ENCODE peak calls at places on chromosomes 1 and 21, in nine cellular contexts. Y, N, W, D, M, R, J, X and V are unnamed samples.
A peak's percentile ranks its signal among the peaks of the same experiment; 100 is the strongest.

GRCh38 chr1:226687476-226687875 is 51.6 kb downstream of the ITPKB start:
- DNase-seq in Y (no peak), N (no peak), W (no peak), D (no peak), M (no peak), R (no peak), J (no peak), X (no peak), V (no peak)

GRCh38 chr1:164720329-164721036 is 161.5 kb downstream of the PBX1 start:
- DNase-seq in Y (peak; percentile 45), N (no peak), W (peak; percentile 85), D (no peak), M (no peak), R (no peak), J (no peak), X (no peak), V (no peak)

GRCh38 chr1:22231068-22231593 is 88.2 kb upstream of the WNT4 start:
- DNase-seq in Y (no peak), N (no peak), W (no peak), D (no peak), M (no peak), R (no peak), J (no peak), X (no peak), V (no peak)

GRCh38 chr1:211825990-211826389 is 4.6 kb downstream of the LPGAT1 start:
- DNase-seq in Y (peak; percentile 79), N (no peak), W (no peak), D (no peak), M (peak; percentile 21), R (no peak), J (no peak), X (peak; percentile 44), V (no peak)

GRCh38 chr1:211352985-211353515 is 26.4 kb downstream of the TRAF5 start:
- DNase-seq in Y (no peak), N (no peak), W (peak; percentile 75), D (peak; percentile 2), M (no peak), R (no peak), J (peak; percentile 74), X (no peak), V (peak; percentile 30)

GRCh38 chr21:45963225-45963555 is 18.4 kb upstream of the COL6A1 start:
- DNase-seq in Y (peak; percentile 48), N (no peak), W (no peak), D (no peak), M (no peak), R (no peak), J (no peak), X (no peak), V (no peak)

GRCh38 chr21:45979141-45979631 is 2.4 kb upstream of the COL6A1 start:
- DNase-seq in Y (no peak), N (peak; percentile 69), W (no peak), D (no peak), M (no peak), R (no peak), J (no peak), X (no peak), V (no peak)

GRCh38 chr1:205766038-205766437 is 9.2 kb downstream of the RAB29 start:
- DNase-seq in Y (peak; percentile 28), N (no peak), W (no peak), D (no peak), M (no peak), R (no peak), J (no peak), X (no peak), V (no peak)

GRCh38 chr1:56113679-56114078 is 465.7 kb downstream of the PLPP3 start:
- DNase-seq in Y (no peak), N (no peak), W (no peak), D (no peak), M (no peak), R (peak; percentile 28), J (no peak), X (no peak), V (no peak)

GRCh38 chr1:15128520-15129313 is 24.8 kb upstream of the TMEM51 start:
- DNase-seq in Y (peak; percentile 51), N (peak; percentile 75), W (peak; percentile 72), D (no peak), M (no peak), R (peak; percentile 17), J (peak; percentile 87), X (peak; percentile 17), V (no peak)

GRCh38 chr1:6448749-6449631 is 17.0 kb downstream of the TNFRSF25 start:
- DNase-seq in Y (no peak), N (no peak), W (no peak), D (no peak), M (no peak), R (no peak), J (peak; percentile 75), X (no peak), V (no peak)

GRCh38 chr1:243420968-243421675 is 165.3 kb downstream of the SDCCAG8 start:
- DNase-seq in Y (peak; percentile 28), N (no peak), W (no peak), D (no peak), M (no peak), R (no peak), J (no peak), X (no peak), V (no peak)
- H3K4me3 ChIP-seq in Y (peak overlapping the region; percentile 47), N (peak overlapping the region; percentile 59), W (peak overlapping the region; percentile 27), D (no peak overlapping the region), M (peak overlapping the region; percentile 23), R (no peak overlapping the region), J (no peak overlapping the region), X (peak overlapping the region; percentile 13), V (no peak overlapping the region)

DNA sequence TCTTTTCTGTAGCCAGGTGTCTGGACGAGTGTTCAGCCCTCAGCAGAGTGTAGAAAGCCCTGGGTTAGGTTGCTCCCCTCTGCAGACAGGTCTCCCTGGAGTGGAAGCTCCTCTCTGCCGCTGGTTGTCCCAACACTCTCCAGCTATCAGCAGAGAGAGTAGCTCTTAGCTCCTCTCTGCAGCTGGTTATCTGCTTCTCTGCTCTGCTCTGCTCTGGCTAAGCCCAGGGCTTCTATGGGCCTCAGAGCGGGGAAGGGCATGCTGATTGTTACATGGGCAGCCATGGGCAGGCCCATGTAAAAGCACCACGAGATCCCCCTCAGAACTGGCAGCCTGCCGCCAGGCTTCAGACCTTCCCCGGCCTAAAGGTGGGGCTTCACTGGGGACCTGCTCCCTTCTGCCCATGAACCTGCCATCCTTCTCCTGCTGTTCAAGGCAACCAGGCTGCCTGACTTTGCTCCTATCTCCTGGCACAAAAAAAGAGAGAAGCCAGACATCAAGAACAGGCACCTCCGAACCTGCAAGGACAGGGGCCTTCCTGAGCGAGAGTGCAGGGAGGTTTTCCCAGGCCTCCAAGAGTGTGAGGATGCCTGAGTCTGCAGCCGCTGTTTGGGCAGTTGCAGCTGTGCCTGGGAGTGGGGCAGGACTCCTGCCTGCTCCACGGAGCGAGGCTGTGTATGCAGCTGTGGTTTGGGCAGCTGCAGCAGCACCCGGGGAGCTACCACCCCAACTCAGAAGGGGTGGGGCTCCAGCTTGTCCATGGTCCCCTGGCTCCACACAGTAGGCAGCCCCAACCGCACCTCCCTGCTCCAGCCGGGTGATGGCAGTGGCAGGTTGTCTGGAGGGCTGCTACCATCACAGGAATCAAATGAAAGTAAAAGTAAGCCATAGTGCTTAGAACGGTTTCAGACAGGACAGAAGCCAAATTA is 973.7 kb downstream of the LTN1 start:
- DNase-seq in Y (no peak), N (no peak), W (peak; percentile 85), D (no peak), M (no peak), R (peak; percentile 31), J (peak; percentile 5), X (no peak), V (peak; percentile 22)
- TF ChIP-seq CTCF in Y (no peak), N (no peak), W (peak; percentile 50), D (no peak), M (no peak), R (no peak), J (peak; percentile 34), X (no peak), V (peak; percentile 23)

GRCh38 chr1:36125129-36125991 is at the start of gene COL8A2:
- DNase-seq in Y (no peak), N (peak; percentile 78), W (no peak), D (no peak), M (no peak), R (no peak), J (peak; percentile 66), X (no peak), V (no peak)
- H3K4me3 ChIP-seq in Y (peak within 1 kb of the TSS; percentile 39), N (no peak within 1 kb of the TSS), W (no peak within 1 kb of the TSS), D (peak within 1 kb of the TSS; percentile 44), M (peak within 1 kb of the TSS; percentile 16), R (peak within 1 kb of the TSS; percentile 38), J (peak within 1 kb of the TSS; percentile 62), X (peak within 1 kb of the TSS; percentile 6), V (no peak within 1 kb of the TSS)

DNA sequence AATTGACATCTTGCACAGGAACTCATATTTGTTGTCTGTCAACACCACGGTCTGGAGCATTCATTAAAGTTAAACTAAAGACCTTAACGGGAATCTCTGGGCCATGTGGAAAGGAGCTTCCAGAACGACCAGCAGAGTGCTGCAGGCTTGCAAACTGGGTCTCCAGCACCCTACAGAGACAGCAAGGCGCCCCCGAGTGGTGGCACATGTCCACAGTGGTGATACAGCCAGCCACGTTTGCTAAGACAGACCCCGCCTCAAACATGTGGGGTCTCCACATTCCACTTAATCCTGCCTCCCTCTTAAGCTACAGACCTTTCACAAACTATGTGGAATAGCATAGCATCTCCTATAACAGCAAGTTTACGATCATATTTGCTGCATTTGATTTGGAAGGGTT is 96.5 kb upstream of the BACE2 start:
- DNase-seq in Y (no peak), N (no peak), W (peak; percentile 34), D (no peak), M (no peak), R (no peak), J (peak; percentile 60), X (no peak), V (no peak)
- TF ChIP-seq CTCF in Y (no peak), N (no peak), W (peak; percentile 65), D (no peak), M (no peak), R (no peak), J (peak; percentile 66), X (no peak), V (no peak)

DNA sequence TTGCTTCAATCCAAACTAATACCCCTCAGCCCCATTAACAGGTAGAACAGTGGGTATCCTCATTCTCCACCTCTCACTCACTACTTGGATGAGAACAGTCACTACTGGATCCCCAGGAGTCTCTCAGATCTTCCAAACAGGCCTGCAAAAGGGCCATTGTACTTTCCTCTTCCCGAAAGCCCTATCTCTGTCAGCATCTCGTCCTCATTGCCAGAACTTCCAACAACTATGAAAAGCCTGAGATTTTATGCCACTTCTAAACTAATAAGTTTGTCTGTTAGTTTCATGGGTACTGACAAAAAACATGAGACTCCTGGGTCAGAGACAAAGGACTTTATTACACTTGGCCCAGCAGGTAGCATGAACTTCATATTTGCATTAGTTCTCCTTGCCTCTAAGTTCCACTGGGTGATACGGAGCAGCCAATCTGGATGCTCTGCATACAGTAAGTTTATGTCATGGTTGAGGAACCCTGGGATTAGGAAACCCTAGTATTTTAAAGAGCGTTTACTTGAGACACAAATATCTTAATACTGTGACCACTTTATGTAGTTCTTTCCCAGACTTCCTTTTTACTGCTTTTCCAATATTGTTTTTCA is 38.1 kb downstream of the VANGL2 start:
- DNase-seq in Y (no peak), N (no peak), W (peak; percentile 26), D (no peak), M (no peak), R (no peak), J (no peak), X (no peak), V (no peak)
- H3K4me3 ChIP-seq in Y (no peak overlapping the region), N (no peak overlapping the region), W (peak overlapping the region; percentile 45), D (no peak overlapping the region), M (no peak overlapping the region), R (no peak overlapping the region), J (no peak overlapping the region), X (no peak overlapping the region), V (peak overlapping the region; percentile 50)

GRCh38 chr1:54277451-54278355 is 77.7 kb downstream of the MRPL37 start:
- DNase-seq in Y (peak; percentile 46), N (peak; percentile 51), W (peak; percentile 50), D (no peak), M (no peak), R (no peak), J (no peak), X (no peak), V (no peak)
- TF ChIP-seq CTCF in Y (peak; percentile 16), N (no peak), W (no peak), D (no peak), M (no peak), R (no peak), J (no peak), X (no peak), V (no peak)